ENCODE peak calls at places on chromosomes 7 and 10, in four cellular contexts. One of them, this sample, is unnamed.

GRCh38 chr7:12607134-12607533 is 36.6 kb downstream of the SCIN start:
- DNase-seq in astrocyte of the spinal cord: no peak
- DNase-seq in right atrium auricular region: no peak
- DNase-seq in right lobe of liver: no peak
- DNase-seq in this sample: no peak

GRCh38 chr10:84190621-84191020 is 3.7 kb upstream of the CDHR1 start:
- DNase-seq in right atrium auricular region: no peak
- DNase-seq in astrocyte of the spinal cord: no peak
- DNase-seq in right lobe of liver: no peak
- DNase-seq in this sample: no peak

GRCh38 chr7:25859412-25859704 is 292.6 kb upstream of the NFE2L3 start:
- DNase-seq in astrocyte of the spinal cord: no peak
- DNase-seq in right lobe of liver: no peak
- DNase-seq in right atrium auricular region: no peak
- DNase-seq in this sample: no peak

GRCh38 chr7:119994928-119995327 is 278.0 kb upstream of the KCND2 start:
- DNase-seq in right lobe of liver: no peak
- DNase-seq in right atrium auricular region: no peak
- DNase-seq in astrocyte of the spinal cord: no peak
- DNase-seq in this sample: no peak

GRCh38 chr10:119595715-119596515 is 849 bp downstream of the TIAL1 start:
- DNase-seq in right lobe of liver: peak
- DNase-seq in astrocyte of the spinal cord: peak
- DNase-seq in right atrium auricular region: no peak
- DNase-seq in this sample: peak

GRCh38 chr7:109552017-109552416 is 982.3 kb downstream of the DNAJB9 start:
- DNase-seq in right lobe of liver: no peak
- DNase-seq in right atrium auricular region: no peak
- DNase-seq in astrocyte of the spinal cord: no peak
- DNase-seq in this sample: no peak

GRCh38 chr10:24707445-24707844 is 16.2 kb downstream of the ARHGAP21 start:
- DNase-seq in right atrium auricular region: no peak
- DNase-seq in right lobe of liver: no peak
- DNase-seq in astrocyte of the spinal cord: no peak
- DNase-seq in this sample: no peak

GRCh38 chr7:101315336-101315735 is 6.3 kb downstream of the IFT22 start:
- DNase-seq in astrocyte of the spinal cord: peak
- DNase-seq in right atrium auricular region: no peak
- DNase-seq in right lobe of liver: no peak
- DNase-seq in this sample: peak

GRCh38 chr7:79317728-79318127 is 135.7 kb downstream of the MAGI2 start:
- DNase-seq in right lobe of liver: no peak
- DNase-seq in astrocyte of the spinal cord: peak
- DNase-seq in right atrium auricular region: no peak
- DNase-seq in this sample: peak

GRCh38 chr7:25025218-25025671 is 45.3 kb upstream of the OSBPL3 start:
- DNase-seq in right lobe of liver: no peak
- DNase-seq in right atrium auricular region: no peak
- DNase-seq in astrocyte of the spinal cord: peak
- DNase-seq in this sample: peak

GRCh38 chr10:131444862-131445461 is 133.4 kb upstream of the TCERG1L start:
- DNase-seq in astrocyte of the spinal cord: no peak
- DNase-seq in right lobe of liver: no peak
- DNase-seq in right atrium auricular region: no peak
- DNase-seq in this sample: no peak

GRCh38 chr7:27032843-27033242 is 63.0 kb downstream of the HOXA1 start:
- DNase-seq in right lobe of liver: no peak
- DNase-seq in right atrium auricular region: no peak
- DNase-seq in astrocyte of the spinal cord: peak
- DNase-seq in this sample: no peak

GRCh38 chr7:55642266-55642665 is 70.0 kb upstream of the VOPP1 start:
- DNase-seq in right lobe of liver: no peak
- DNase-seq in astrocyte of the spinal cord: no peak
- DNase-seq in right atrium auricular region: no peak
- DNase-seq in this sample: no peak

GRCh38 chr7:158133515-158134271 is 453.9 kb downstream of the PTPRN2 start:
- DNase-seq in right lobe of liver: no peak
- DNase-seq in right atrium auricular region: no peak
- DNase-seq in astrocyte of the spinal cord: no peak
- DNase-seq in this sample: no peak
- TF ChIP-seq CTCF in right lobe of liver: no peak
- TF ChIP-seq CTCF in right atrium auricular region: no peak
- TF ChIP-seq CTCF in astrocyte of the spinal cord: no peak
- TF ChIP-seq CTCF in this sample: no peak

GRCh38 chr10:123021517-123021916 is 12.7 kb downstream of the ACADSB start:
- DNase-seq in astrocyte of the spinal cord: peak
- DNase-seq in right lobe of liver: no peak
- DNase-seq in right atrium auricular region: no peak
- DNase-seq in this sample: peak
- TF ChIP-seq CTCF in astrocyte of the spinal cord: peak
- TF ChIP-seq CTCF in right lobe of liver: peak
- TF ChIP-seq CTCF in right atrium auricular region: no peak
- TF ChIP-seq CTCF in this sample: peak

DNA sequence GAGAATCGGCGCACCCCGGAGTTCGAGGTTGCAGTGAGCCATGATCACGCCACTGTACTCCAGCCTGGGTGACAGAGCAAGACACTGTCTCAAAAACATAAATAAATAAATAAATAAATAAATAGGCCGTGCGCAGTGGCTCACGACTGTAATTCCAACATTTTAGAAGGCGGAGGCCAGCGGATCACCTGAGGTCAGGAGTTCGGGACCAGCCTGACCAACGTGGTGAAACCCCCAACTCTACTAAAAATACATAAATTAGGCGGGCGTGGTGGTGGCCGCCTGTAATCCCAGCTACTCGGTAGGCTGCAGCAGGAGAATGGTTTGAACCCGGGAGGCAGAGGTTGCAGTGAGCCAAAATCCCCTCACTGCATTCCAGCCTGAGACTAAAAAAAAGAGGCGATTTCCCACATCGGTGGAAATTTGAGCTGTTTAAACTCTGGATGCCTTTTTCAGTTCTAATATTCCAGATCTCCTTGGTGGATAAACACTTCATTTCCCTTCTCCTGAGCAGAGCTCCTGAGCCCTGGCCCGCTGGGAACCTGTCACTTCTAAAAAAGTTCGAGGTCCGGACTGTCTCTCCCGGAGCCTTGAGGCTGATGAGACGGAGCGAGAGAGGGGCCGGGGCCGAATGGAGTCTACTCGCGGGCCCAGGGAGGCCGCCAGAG is 2.0 kb upstream of the NFKB2 start:
- DNase-seq in right lobe of liver: no peak
- DNase-seq in right atrium auricular region: peak
- DNase-seq in astrocyte of the spinal cord: no peak
- DNase-seq in this sample: no peak
- TF ChIP-seq CTCF in right lobe of liver: peak
- TF ChIP-seq CTCF in right atrium auricular region: peak
- TF ChIP-seq CTCF in astrocyte of the spinal cord: peak
- TF ChIP-seq CTCF in this sample: no peak

GRCh38 chr7:116633131-116633988 is 38.6 kb upstream of the MET start:
- DNase-seq in astrocyte of the spinal cord: peak
- DNase-seq in right lobe of liver: no peak
- DNase-seq in right atrium auricular region: no peak
- DNase-seq in this sample: peak
- TF ChIP-seq CTCF in astrocyte of the spinal cord: no peak
- TF ChIP-seq CTCF in right lobe of liver: no peak
- TF ChIP-seq CTCF in right atrium auricular region: peak
- TF ChIP-seq CTCF in this sample: peak

DNA sequence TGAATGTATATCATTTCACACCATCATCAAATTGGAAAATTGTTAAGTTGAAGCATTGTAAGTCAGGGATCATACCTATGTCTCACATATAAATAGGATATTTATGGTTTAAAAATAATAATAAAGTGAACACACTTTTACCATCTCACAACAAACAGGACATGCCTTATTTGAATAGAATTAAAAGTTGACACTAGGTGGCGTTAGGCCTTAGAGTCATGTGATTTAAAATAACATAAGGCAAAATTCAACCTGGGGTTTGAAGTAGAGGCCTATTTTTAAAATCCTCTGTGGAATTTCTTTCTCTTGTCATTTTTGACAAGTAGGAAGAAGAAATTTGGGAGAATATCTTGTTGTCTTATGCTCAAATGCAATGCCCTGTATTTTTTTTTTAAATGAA is 184.7 kb upstream of the PCDH15 start:
- DNase-seq in right lobe of liver: no peak
- DNase-seq in astrocyte of the spinal cord: peak
- DNase-seq in right atrium auricular region: no peak
- DNase-seq in this sample: no peak
- TF ChIP-seq CTCF in right lobe of liver: peak
- TF ChIP-seq CTCF in astrocyte of the spinal cord: peak
- TF ChIP-seq CTCF in right atrium auricular region: peak
- TF ChIP-seq CTCF in this sample: peak

GRCh38 chr10:51786016-51786683 is 86.8 kb upstream of the CSTF2T start:
- DNase-seq in right atrium auricular region: no peak
- DNase-seq in right lobe of liver: no peak
- DNase-seq in astrocyte of the spinal cord: no peak
- DNase-seq in this sample: no peak
- TF ChIP-seq CTCF in right atrium auricular region: no peak
- TF ChIP-seq CTCF in right lobe of liver: no peak
- TF ChIP-seq CTCF in astrocyte of the spinal cord: no peak
- TF ChIP-seq CTCF in this sample: no peak

DNA sequence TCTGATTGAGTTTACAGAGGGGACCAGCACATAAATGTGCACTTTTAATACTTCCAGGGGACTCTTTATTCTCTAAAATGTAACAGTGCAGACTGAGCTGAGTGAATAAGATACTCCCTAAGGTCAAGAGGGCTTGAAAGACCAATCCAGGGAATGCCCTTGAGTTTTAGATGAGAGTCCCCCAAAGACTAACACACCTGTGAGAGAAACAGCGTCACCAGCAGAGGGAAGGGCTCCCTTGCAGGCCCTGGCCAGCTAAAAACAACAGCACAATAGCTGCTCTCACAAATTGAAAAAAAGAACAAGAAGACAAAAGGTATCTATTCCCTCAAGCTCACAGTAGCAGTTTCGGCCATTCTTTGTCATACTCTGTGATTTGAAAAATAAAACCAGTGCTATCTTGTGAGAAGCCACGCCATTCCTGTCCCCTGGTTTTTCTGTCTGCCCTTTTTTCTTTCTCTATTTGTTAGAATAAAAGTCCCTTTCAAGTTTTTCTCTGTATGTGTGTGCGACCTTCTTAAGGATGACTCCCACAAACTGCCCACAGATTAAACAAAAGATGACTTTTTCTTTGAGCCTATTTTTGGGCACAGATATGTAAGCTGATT is 230.4 kb upstream of the BMPER start:
- DNase-seq in right lobe of liver: no peak
- DNase-seq in right atrium auricular region: no peak
- DNase-seq in astrocyte of the spinal cord: no peak
- DNase-seq in this sample: no peak
- TF ChIP-seq CTCF in right lobe of liver: no peak
- TF ChIP-seq CTCF in right atrium auricular region: no peak
- TF ChIP-seq CTCF in astrocyte of the spinal cord: no peak
- TF ChIP-seq CTCF in this sample: no peak

GRCh38 chr7:150378115-150378852 is 846 bp upstream of the ZNF775 start:
- DNase-seq in right atrium auricular region: peak
- DNase-seq in right lobe of liver: peak
- DNase-seq in astrocyte of the spinal cord: peak
- DNase-seq in this sample: peak
- TF ChIP-seq CTCF in right atrium auricular region: peak
- TF ChIP-seq CTCF in right lobe of liver: no peak
- TF ChIP-seq CTCF in astrocyte of the spinal cord: peak
- TF ChIP-seq CTCF in this sample: no peak

GRCh38 chr7:81183326-81183725 is 264.5 kb upstream of the SEMA3C start:
- DNase-seq in right atrium auricular region: no peak
- DNase-seq in right lobe of liver: no peak
- DNase-seq in astrocyte of the spinal cord: no peak
- DNase-seq in this sample: no peak

GRCh38 chr7:81185072-81185471 is 266.2 kb upstream of the SEMA3C start:
- DNase-seq in right atrium auricular region: no peak
- DNase-seq in right lobe of liver: no peak
- DNase-seq in astrocyte of the spinal cord: no peak
- DNase-seq in this sample: no peak

GRCh38 chr7:81190997-81191747 is 272.3 kb upstream of the SEMA3C start:
- DNase-seq in right atrium auricular region: no peak
- DNase-seq in astrocyte of the spinal cord: peak
- DNase-seq in right lobe of liver: no peak
- DNase-seq in this sample: peak

GRCh38 chr7:81187768-81188167 is 268.9 kb upstream of the SEMA3C start:
- DNase-seq in right atrium auricular region: no peak
- DNase-seq in right lobe of liver: no peak
- DNase-seq in astrocyte of the spinal cord: no peak
- DNase-seq in this sample: no peak

DNA sequence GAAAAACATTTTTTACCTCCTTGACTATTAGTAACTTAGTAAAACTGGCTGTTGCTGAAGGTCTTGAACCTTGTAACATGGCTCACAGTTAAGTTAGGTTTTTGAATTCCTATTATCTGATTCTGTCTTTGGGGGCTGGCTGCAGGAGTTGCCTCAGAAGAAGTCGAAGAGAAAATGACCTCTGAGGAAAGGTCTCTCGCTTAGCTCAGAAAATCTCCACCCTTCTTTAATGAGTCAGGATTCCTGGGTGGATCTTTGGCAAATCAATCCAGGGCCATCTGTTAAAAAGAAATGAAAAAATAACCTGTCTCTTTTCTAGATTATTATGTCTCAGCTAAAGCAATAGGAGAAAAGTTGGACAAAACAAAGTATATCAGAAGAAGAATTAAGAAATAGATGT is 267.8 kb upstream of the SEMA3C start:
- DNase-seq in right atrium auricular region: no peak
- DNase-seq in astrocyte of the spinal cord: no peak
- DNase-seq in right lobe of liver: no peak
- DNase-seq in this sample: no peak
- TF ChIP-seq CTCF in right atrium auricular region: no peak
- TF ChIP-seq CTCF in astrocyte of the spinal cord: no peak
- TF ChIP-seq CTCF in right lobe of liver: no peak
- TF ChIP-seq CTCF in this sample: no peak

GRCh38 chr10:7513936-7514335 is 103.1 kb upstream of the SFMBT2 start:
- DNase-seq in astrocyte of the spinal cord: no peak
- DNase-seq in right atrium auricular region: no peak
- DNase-seq in right lobe of liver: no peak
- DNase-seq in this sample: no peak
- TF ChIP-seq CTCF in astrocyte of the spinal cord: no peak
- TF ChIP-seq CTCF in right atrium auricular region: no peak
- TF ChIP-seq CTCF in right lobe of liver: no peak
- TF ChIP-seq CTCF in this sample: no peak

This sample was measured in HFFc6.